ENCODE peak calls at places on chromosomes 11 and 22, in eight cellular contexts. B is dorsolateral prefrontal cortex, A is foreskin fibroblast, E is fibroblast of pulmonary artery, W is WTC11, O is fibroblast of mammary gland, X is mucosa of descending colon, F is HFFc6. D is an unnamed sample.

GRCh38 chr11:11297578-11297977 is 55.5 kb downstream of the CSNK2A3 start:
- DNase-seq in B (no peak), A (peak; percentile 35), E (no peak), W (no peak), O (peak; percentile 38), X (no peak), F (no peak), D (no peak)

GRCh38 chr11:114889464-114890065 is 211.2 kb downstream of the NXPE2 start:
- DNase-seq in B (no peak), A (no peak), E (no peak), W (no peak), O (no peak), X (no peak), F (no peak), D (no peak)

GRCh38 chr11:9341638-9342137 is 27.3 kb upstream of the TMEM41B start:
- DNase-seq in B (no peak), A (peak; percentile 7), E (no peak), W (no peak), O (no peak), X (no peak), F (no peak), D (no peak)

GRCh38 chr11:104338186-104338585 is 174.2 kb upstream of the PDGFD start:
- DNase-seq in B (no peak), A (peak; percentile 24), E (no peak), W (no peak), O (peak; percentile 8), X (no peak), F (no peak), D (no peak)

GRCh38 chr11:103923473-103923931 is 112.9 kb upstream of the DDI1 start:
- DNase-seq in B (no peak), A (no peak), E (no peak), W (no peak), O (no peak), X (no peak), F (no peak), D (no peak)

GRCh38 chr11:114262681-114263509 is 33.3 kb upstream of the NNMT start:
- DNase-seq in B (peak; percentile 63), A (peak; percentile 83), E (peak; percentile 75), W (peak; percentile 34), O (peak; percentile 69), X (no peak), F (peak; percentile 36), D (peak; percentile 34)

GRCh38 chr11:34439521-34440258 is 956 bp downstream of the CAT start:
- DNase-seq in B (no peak), A (peak; percentile 46), E (no peak), W (no peak), O (no peak), X (no peak), F (no peak), D (no peak)

GRCh38 chr11:118916842-118917388 is 8.8 kb downstream of the BCL9L start:
- DNase-seq in B (no peak), A (peak; percentile 93), E (peak; percentile 84), W (peak; percentile 67), O (peak; percentile 91), X (peak; percentile 67), F (peak; percentile 89), D (no peak)

GRCh38 chr11:14258177-14258935 is 100.6 kb downstream of the RRAS2 start:
- DNase-seq in B (no peak), A (peak; percentile 93), E (peak; percentile 28), W (no peak), O (peak; percentile 88), X (no peak), F (peak; percentile 14), D (no peak)

GRCh38 chr22:37546436-37547248 is 13.6 kb upstream of the CDC42EP1 start:
- DNase-seq in B (no peak), A (peak; percentile 78), E (peak; percentile 96), W (peak; percentile 64), O (peak; percentile 87), X (no peak), F (peak; percentile 50), D (no peak)

GRCh38 chr11:122748968-122749687 is 89.2 kb upstream of the CRTAM start:
- DNase-seq in B (peak; percentile 59), A (peak; percentile 95), E (peak; percentile 86), W (no peak), O (peak; percentile 99), X (no peak), F (peak; percentile 95), D (peak; percentile 74)

GRCh38 chr11:74936976-74937375 is 11.9 kb downstream of the XRRA1 start:
- DNase-seq in B (no peak), A (no peak), E (no peak), W (no peak), O (no peak), X (no peak), F (no peak), D (no peak)

GRCh38 chr11:74936087-74936486 is 12.8 kb downstream of the XRRA1 start:
- DNase-seq in B (no peak), A (no peak), E (no peak), W (no peak), O (no peak), X (no peak), F (no peak), D (no peak)

GRCh38 chr11:74937696-74938475 is 11.0 kb downstream of the XRRA1 start:
- DNase-seq in B (no peak), A (peak; percentile 41), E (peak; percentile 48), W (no peak), O (peak; percentile 77), X (no peak), F (peak; percentile 50), D (no peak)

GRCh38 chr11:74942073-74942750 is 6.7 kb downstream of the XRRA1 start:
- DNase-seq in B (no peak), A (no peak), E (no peak), W (no peak), O (no peak), X (no peak), F (no peak), D (no peak)

DNA sequence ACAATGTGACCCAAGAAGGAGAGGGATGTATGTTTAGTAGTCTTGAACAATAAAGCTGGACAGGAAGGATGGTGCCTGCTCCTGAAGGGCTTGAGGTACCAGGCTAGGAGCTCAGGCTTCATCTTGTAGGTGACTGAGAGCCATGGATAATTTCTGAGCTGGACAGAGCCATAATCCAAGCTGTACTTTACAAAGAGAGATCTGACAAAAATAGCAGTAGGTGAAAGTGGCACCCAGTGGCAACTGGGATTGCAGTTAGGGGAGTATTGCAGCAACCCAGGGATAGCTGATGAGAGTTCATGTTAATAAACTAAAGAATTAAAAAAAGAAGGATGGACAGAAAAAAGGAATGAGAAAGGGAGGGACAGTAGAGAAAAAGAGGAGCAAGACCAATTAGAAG is 7.4 kb downstream of the XRRA1 start:
- DNase-seq in B (no peak), A (no peak), E (no peak), W (no peak), O (no peak), X (no peak), F (no peak), D (no peak)
- TF ChIP-seq CTCF in B (no peak), A (no peak), E (no peak), W (no peak), O (no peak), X (no peak), F (no peak), D (no peak)

DNA sequence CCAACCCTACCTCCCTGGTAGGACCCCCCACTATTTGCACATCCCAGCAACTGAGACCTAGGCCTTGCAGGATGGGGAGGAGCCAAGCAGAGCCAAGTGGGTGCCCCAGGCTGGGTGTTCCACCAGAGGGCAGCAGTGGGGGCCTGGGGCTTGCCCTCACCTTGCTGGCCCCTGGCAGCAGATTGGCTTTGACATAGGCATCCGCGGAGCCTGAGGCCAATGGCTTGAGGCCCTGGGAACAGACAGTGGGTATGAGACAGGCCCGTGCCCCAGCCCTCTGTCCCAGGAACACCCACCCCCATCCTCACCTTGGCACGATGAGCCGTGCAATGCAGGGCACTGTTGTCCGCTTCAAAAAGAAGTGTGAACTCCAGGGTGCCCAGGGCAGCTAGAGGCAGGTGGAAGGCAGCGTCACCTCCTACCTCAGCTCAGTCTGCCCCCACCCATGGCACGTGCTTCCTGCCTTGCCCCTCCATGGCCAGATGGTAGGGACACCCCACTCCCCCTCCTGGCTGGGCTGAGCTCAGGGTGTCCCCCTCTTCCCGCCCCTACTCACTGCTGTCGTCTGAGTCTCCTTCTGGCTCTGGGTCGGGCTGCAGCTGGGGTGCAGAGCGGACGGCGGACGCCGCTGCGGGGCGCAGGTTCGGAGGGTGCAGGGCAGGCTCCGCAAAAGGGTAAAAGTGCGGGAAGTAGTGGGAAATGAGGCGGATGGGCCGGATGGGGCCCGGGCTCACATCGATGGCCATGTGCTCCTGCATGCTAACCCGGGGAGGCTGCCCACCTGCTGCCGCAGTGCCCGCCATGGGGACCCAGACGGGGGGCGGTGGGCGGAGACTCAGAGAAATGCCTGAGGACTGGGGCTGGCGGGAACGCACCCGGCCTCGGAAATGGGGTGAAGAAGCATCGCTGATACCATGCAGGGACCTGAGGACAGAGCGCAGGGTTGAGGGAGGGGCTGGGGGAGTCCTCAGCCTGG is 9.0 kb downstream of the NDUFV1 start:
- DNase-seq in B (no peak), A (peak; percentile 42), E (peak; percentile 24), W (peak; percentile 81), O (peak; percentile 17), X (peak; percentile 51), F (no peak), D (peak; percentile 57)
- TF ChIP-seq CTCF in B (no peak), A (peak; percentile 38), E (peak; percentile 49), W (peak; percentile 45), O (peak; percentile 46), X (peak; percentile 44), F (peak; percentile 76), D (peak; percentile 61)

GRCh38 chr11:87263439-87263838 is 225.7 kb downstream of the TMEM135 start:
- DNase-seq in B (no peak), A (no peak), E (no peak), W (no peak), O (no peak), X (no peak), F (no peak), D (no peak)
- TF ChIP-seq CTCF in B (no peak), A (no peak), E (no peak), W (no peak), O (no peak), X (no peak), F (no peak), D (no peak)

GRCh38 chr22:34105461-34106062 is 185.3 kb upstream of the LARGE1 start:
- DNase-seq in B (peak; percentile 62), A (no peak), E (no peak), W (peak; percentile 88), O (peak; percentile 1), X (no peak), F (no peak), D (peak; percentile 24)
- TF ChIP-seq CTCF in B (peak; percentile 80), A (no peak), E (no peak), W (peak; percentile 48), O (no peak), X (peak; percentile 26), F (peak; percentile 27), D (peak; percentile 38)

DNA sequence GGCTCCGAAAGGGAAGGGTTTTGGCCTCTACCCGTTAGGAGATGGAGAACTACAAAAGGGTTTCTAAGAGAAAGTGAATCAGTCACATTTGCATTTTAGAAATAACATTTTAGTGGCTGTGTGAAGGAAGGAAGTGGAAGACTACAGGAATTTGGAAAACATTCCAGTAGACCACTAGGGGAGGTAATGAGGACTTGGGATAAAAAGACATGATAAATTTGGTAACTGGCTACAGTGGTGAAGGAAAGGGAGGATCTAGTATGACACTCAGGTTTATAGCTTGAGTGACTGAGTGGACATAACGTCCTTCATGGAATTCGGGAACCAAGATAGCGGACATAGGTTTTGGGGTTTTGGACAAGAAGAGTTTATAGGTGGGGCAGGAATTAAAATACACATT is 7.0 kb upstream of the RRM1 start:
- DNase-seq in B (no peak), A (peak; percentile 26), E (no peak), W (no peak), O (no peak), X (no peak), F (peak; percentile 33), D (no peak)
- TF ChIP-seq CTCF in B (no peak), A (peak; percentile 25), E (peak; percentile 40), W (no peak), O (peak; percentile 18), X (no peak), F (peak; percentile 69), D (no peak)

D was measured in GM13977.